ENCODE peak calls at places on chromosomes 12 and 14, in ten cellular contexts. One of them, this sample, is unnamed.

GRCh38 chr12:8813963-8814362 is 8.5 kb upstream of the A2ML1 start:
- DNase-seq in left ventricle myocardium inferior: no peak
- DNase-seq in NCI-H1105 treated with DMSO at 0.1 percent for 48 hours: no peak
- DNase-seq in KG1: no peak
- DNase-seq in stimulated activated CD4-positive, alpha-beta T cell treated with anti-CD3 and anti-CD28 coated beads, Interleukin-1b, Interleukin-23, amount 100 ng/mL, for 24 hours: no peak
- DNase-seq in NCI-H1092 treated with DMSO at 0.1 percent for 48 hours: no peak
- DNase-seq in OCI-LY7: no peak
- DNase-seq in kidney glomerular epithelial cell: no peak
- DNase-seq in LNCaP clone FGC: no peak
- DNase-seq in activated B cell treated with CpG ODN at 0.5 μM for 24 hours: no peak
- DNase-seq in this sample: no peak

GRCh38 chr12:42145197-42145549 is 499 bp upstream of the GXYLT1 start:
- DNase-seq in left ventricle myocardium inferior: no peak
- DNase-seq in NCI-H1105 treated with DMSO at 0.1 percent for 48 hours: no peak
- DNase-seq in kidney glomerular epithelial cell: no peak
- DNase-seq in KG1: peak
- DNase-seq in activated B cell treated with CpG ODN at 0.5 μM for 24 hours: no peak
- DNase-seq in LNCaP clone FGC: no peak
- DNase-seq in OCI-LY7: peak
- DNase-seq in NCI-H1092 treated with DMSO at 0.1 percent for 48 hours: no peak
- DNase-seq in stimulated activated CD4-positive, alpha-beta T cell treated with anti-CD3 and anti-CD28 coated beads, Interleukin-1b, Interleukin-23, amount 100 ng/mL, for 24 hours: no peak
- DNase-seq in this sample: no peak

GRCh38 chr12:106234513-106234912 is 13.3 kb downstream of the CKAP4 start:
- DNase-seq in LNCaP clone FGC: no peak
- DNase-seq in NCI-H1105 treated with DMSO at 0.1 percent for 48 hours: no peak
- DNase-seq in KG1: no peak
- DNase-seq in OCI-LY7: no peak
- DNase-seq in kidney glomerular epithelial cell: no peak
- DNase-seq in stimulated activated CD4-positive, alpha-beta T cell treated with anti-CD3 and anti-CD28 coated beads, Interleukin-1b, Interleukin-23, amount 100 ng/mL, for 24 hours: no peak
- DNase-seq in activated B cell treated with CpG ODN at 0.5 μM for 24 hours: no peak
- DNase-seq in left ventricle myocardium inferior: no peak
- DNase-seq in NCI-H1092 treated with DMSO at 0.1 percent for 48 hours: no peak
- DNase-seq in this sample: no peak

GRCh38 chr12:109393437-109394345 is 46.0 kb downstream of the MYO1H start:
- DNase-seq in OCI-LY7: peak
- DNase-seq in stimulated activated CD4-positive, alpha-beta T cell treated with anti-CD3 and anti-CD28 coated beads, Interleukin-1b, Interleukin-23, amount 100 ng/mL, for 24 hours: no peak
- DNase-seq in left ventricle myocardium inferior: no peak
- DNase-seq in NCI-H1092 treated with DMSO at 0.1 percent for 48 hours: peak
- DNase-seq in kidney glomerular epithelial cell: peak
- DNase-seq in LNCaP clone FGC: peak
- DNase-seq in NCI-H1105 treated with DMSO at 0.1 percent for 48 hours: peak
- DNase-seq in KG1: peak
- DNase-seq in activated B cell treated with CpG ODN at 0.5 μM for 24 hours: no peak
- DNase-seq in this sample: no peak

GRCh38 chr12:57047981-57048380 is 1.9 kb downstream of the MYO1A start:
- DNase-seq in activated B cell treated with CpG ODN at 0.5 μM for 24 hours: no peak
- DNase-seq in stimulated activated CD4-positive, alpha-beta T cell treated with anti-CD3 and anti-CD28 coated beads, Interleukin-1b, Interleukin-23, amount 100 ng/mL, for 24 hours: no peak
- DNase-seq in NCI-H1105 treated with DMSO at 0.1 percent for 48 hours: no peak
- DNase-seq in NCI-H1092 treated with DMSO at 0.1 percent for 48 hours: no peak
- DNase-seq in KG1: no peak
- DNase-seq in left ventricle myocardium inferior: no peak
- DNase-seq in LNCaP clone FGC: no peak
- DNase-seq in OCI-LY7: no peak
- DNase-seq in kidney glomerular epithelial cell: peak
- DNase-seq in this sample: no peak

GRCh38 chr12:57145460-57146059 is 1.9 kb downstream of the LRP1-AS start:
- DNase-seq in left ventricle myocardium inferior: no peak
- DNase-seq in NCI-H1092 treated with DMSO at 0.1 percent for 48 hours: no peak
- DNase-seq in kidney glomerular epithelial cell: no peak
- DNase-seq in activated B cell treated with CpG ODN at 0.5 μM for 24 hours: no peak
- DNase-seq in OCI-LY7: no peak
- DNase-seq in LNCaP clone FGC: no peak
- DNase-seq in stimulated activated CD4-positive, alpha-beta T cell treated with anti-CD3 and anti-CD28 coated beads, Interleukin-1b, Interleukin-23, amount 100 ng/mL, for 24 hours: no peak
- DNase-seq in NCI-H1105 treated with DMSO at 0.1 percent for 48 hours: no peak
- DNase-seq in KG1: no peak
- DNase-seq in this sample: no peak

GRCh38 chr14:51310453-51311074 is 70.5 kb downstream of the TMX1 start:
- DNase-seq in left ventricle myocardium inferior: no peak
- DNase-seq in NCI-H1105 treated with DMSO at 0.1 percent for 48 hours: peak
- DNase-seq in activated B cell treated with CpG ODN at 0.5 μM for 24 hours: no peak
- DNase-seq in OCI-LY7: no peak
- DNase-seq in kidney glomerular epithelial cell: no peak
- DNase-seq in stimulated activated CD4-positive, alpha-beta T cell treated with anti-CD3 and anti-CD28 coated beads, Interleukin-1b, Interleukin-23, amount 100 ng/mL, for 24 hours: no peak
- DNase-seq in NCI-H1092 treated with DMSO at 0.1 percent for 48 hours: peak
- DNase-seq in KG1: no peak
- DNase-seq in LNCaP clone FGC: no peak
- DNase-seq in this sample: no peak

GRCh38 chr14:95685978-95686922 is at the start of gene TCL1B:
- DNase-seq in activated B cell treated with CpG ODN at 0.5 μM for 24 hours: no peak
- DNase-seq in OCI-LY7: no peak
- DNase-seq in LNCaP clone FGC: no peak
- DNase-seq in KG1: no peak
- DNase-seq in stimulated activated CD4-positive, alpha-beta T cell treated with anti-CD3 and anti-CD28 coated beads, Interleukin-1b, Interleukin-23, amount 100 ng/mL, for 24 hours: no peak
- DNase-seq in NCI-H1092 treated with DMSO at 0.1 percent for 48 hours: no peak
- DNase-seq in left ventricle myocardium inferior: no peak
- DNase-seq in NCI-H1105 treated with DMSO at 0.1 percent for 48 hours: no peak
- DNase-seq in kidney glomerular epithelial cell: no peak
- DNase-seq in this sample: no peak

GRCh38 chr14:22878271-22879246 is 4.5 kb upstream of the REM2 start:
- DNase-seq in LNCaP clone FGC: no peak
- DNase-seq in NCI-H1105 treated with DMSO at 0.1 percent for 48 hours: no peak
- DNase-seq in kidney glomerular epithelial cell: no peak
- DNase-seq in OCI-LY7: no peak
- DNase-seq in left ventricle myocardium inferior: no peak
- DNase-seq in activated B cell treated with CpG ODN at 0.5 μM for 24 hours: no peak
- DNase-seq in stimulated activated CD4-positive, alpha-beta T cell treated with anti-CD3 and anti-CD28 coated beads, Interleukin-1b, Interleukin-23, amount 100 ng/mL, for 24 hours: no peak
- DNase-seq in KG1: no peak
- DNase-seq in NCI-H1092 treated with DMSO at 0.1 percent for 48 hours: no peak
- DNase-seq in this sample: peak

GRCh38 chr12:8987589-8988205 is 1.6 kb upstream of the KLRG1 start:
- DNase-seq in OCI-LY7: no peak
- DNase-seq in NCI-H1092 treated with DMSO at 0.1 percent for 48 hours: no peak
- DNase-seq in left ventricle myocardium inferior: no peak
- DNase-seq in stimulated activated CD4-positive, alpha-beta T cell treated with anti-CD3 and anti-CD28 coated beads, Interleukin-1b, Interleukin-23, amount 100 ng/mL, for 24 hours: no peak
- DNase-seq in kidney glomerular epithelial cell: no peak
- DNase-seq in activated B cell treated with CpG ODN at 0.5 μM for 24 hours: no peak
- DNase-seq in LNCaP clone FGC: no peak
- DNase-seq in NCI-H1105 treated with DMSO at 0.1 percent for 48 hours: no peak
- DNase-seq in KG1: no peak
- DNase-seq in this sample: no peak

GRCh38 chr14:34050606-34051005 is 99.7 kb upstream of the EGLN3 start:
- DNase-seq in stimulated activated CD4-positive, alpha-beta T cell treated with anti-CD3 and anti-CD28 coated beads, Interleukin-1b, Interleukin-23, amount 100 ng/mL, for 24 hours: no peak
- DNase-seq in kidney glomerular epithelial cell: peak
- DNase-seq in left ventricle myocardium inferior: no peak
- DNase-seq in NCI-H1105 treated with DMSO at 0.1 percent for 48 hours: no peak
- DNase-seq in activated B cell treated with CpG ODN at 0.5 μM for 24 hours: no peak
- DNase-seq in LNCaP clone FGC: no peak
- DNase-seq in NCI-H1092 treated with DMSO at 0.1 percent for 48 hours: no peak
- DNase-seq in OCI-LY7: no peak
- DNase-seq in KG1: no peak
- DNase-seq in this sample: no peak

GRCh38 chr14:102026934-102027333 is 59.9 kb downstream of the HSP90AA1 start:
- DNase-seq in NCI-H1105 treated with DMSO at 0.1 percent for 48 hours: no peak
- DNase-seq in kidney glomerular epithelial cell: no peak
- DNase-seq in stimulated activated CD4-positive, alpha-beta T cell treated with anti-CD3 and anti-CD28 coated beads, Interleukin-1b, Interleukin-23, amount 100 ng/mL, for 24 hours: no peak
- DNase-seq in NCI-H1092 treated with DMSO at 0.1 percent for 48 hours: no peak
- DNase-seq in KG1: no peak
- DNase-seq in activated B cell treated with CpG ODN at 0.5 μM for 24 hours: no peak
- DNase-seq in OCI-LY7: no peak
- DNase-seq in left ventricle myocardium inferior: no peak
- DNase-seq in LNCaP clone FGC: no peak
- DNase-seq in this sample: no peak